ENCODE peak calls at places on chromosome X, in six cellular contexts. One of them, this sample, is unnamed.
A peak's percentile ranks its signal among the peaks of the same experiment; 100 is the strongest.

GRCh38 chrX:357693-358471 is 28.8 kb downstream of the PPP2R3B start:
- DNase-seq in right lobe of liver: no peak
- DNase-seq in adipocyte: no peak
- DNase-seq in mucosa of descending colon: peak; percentile 52
- DNase-seq in gastrocnemius medialis: no peak
- DNase-seq in tibial nerve: no peak
- DNase-seq in this sample: no peak

GRCh38 chrX:18833071-18833731 is 125.8 kb downstream of the PPEF1 start:
- DNase-seq in right lobe of liver: peak; percentile 63
- DNase-seq in adipocyte: no peak
- DNase-seq in mucosa of descending colon: no peak
- DNase-seq in gastrocnemius medialis: peak; percentile 64
- DNase-seq in tibial nerve: peak; percentile 14
- DNase-seq in this sample: no peak

GRCh38 chrX:112786076-112786475 is 54.6 kb downstream of the AMOT start:
- DNase-seq in right lobe of liver: no peak
- DNase-seq in adipocyte: no peak
- DNase-seq in mucosa of descending colon: no peak
- DNase-seq in gastrocnemius medialis: no peak
- DNase-seq in tibial nerve: no peak
- DNase-seq in this sample: no peak

GRCh38 chrX:47620303-47620685 is 637 bp upstream of the SYN1 start:
- DNase-seq in right lobe of liver: no peak
- DNase-seq in adipocyte: no peak
- DNase-seq in mucosa of descending colon: no peak
- DNase-seq in gastrocnemius medialis: no peak
- DNase-seq in tibial nerve: no peak
- DNase-seq in this sample: no peak

GRCh38 chrX:109357714-109358113 is 124.2 kb downstream of the GUCY2F start:
- DNase-seq in right lobe of liver: no peak
- DNase-seq in adipocyte: no peak
- DNase-seq in mucosa of descending colon: no peak
- DNase-seq in gastrocnemius medialis: no peak
- DNase-seq in tibial nerve: no peak
- DNase-seq in this sample: no peak

GRCh38 chrX:110420771-110421498 is 62.3 kb downstream of the RTL9 start:
- DNase-seq in right lobe of liver: no peak
- DNase-seq in adipocyte: no peak
- DNase-seq in mucosa of descending colon: no peak
- DNase-seq in gastrocnemius medialis: no peak
- DNase-seq in tibial nerve: no peak
- DNase-seq in this sample: no peak

GRCh38 chrX:56796641-56797395 is 67.8 kb downstream of the NBDY start:
- DNase-seq in right lobe of liver: peak; percentile 1
- DNase-seq in adipocyte: no peak
- DNase-seq in mucosa of descending colon: no peak
- DNase-seq in gastrocnemius medialis: no peak
- DNase-seq in tibial nerve: no peak
- DNase-seq in this sample: no peak

GRCh38 chrX:103017542-103017941 is 46.4 kb downstream of the BEX1 start:
- DNase-seq in right lobe of liver: no peak
- DNase-seq in adipocyte: peak; percentile 27
- DNase-seq in mucosa of descending colon: no peak
- DNase-seq in gastrocnemius medialis: no peak
- DNase-seq in tibial nerve: no peak
- DNase-seq in this sample: no peak

GRCh38 chrX:107676559-107677378 is 48.5 kb downstream of the PRPS1 start:
- DNase-seq in right lobe of liver: peak; percentile 71
- DNase-seq in adipocyte: peak; percentile 94
- DNase-seq in mucosa of descending colon: peak; percentile 89
- DNase-seq in gastrocnemius medialis: peak; percentile 87
- DNase-seq in tibial nerve: peak; percentile 74
- DNase-seq in this sample: peak; percentile 32

GRCh38 chrX:1576201-1577101 is 15.0 kb upstream of the AKAP17A start:
- DNase-seq in right lobe of liver: no peak
- DNase-seq in adipocyte: no peak
- DNase-seq in mucosa of descending colon: no peak
- DNase-seq in gastrocnemius medialis: no peak
- DNase-seq in tibial nerve: no peak
- DNase-seq in this sample: no peak

GRCh38 chrX:114626323-114626722 is 42.4 kb downstream of the HTR2C start:
- DNase-seq in right lobe of liver: no peak
- DNase-seq in adipocyte: peak; percentile 37
- DNase-seq in mucosa of descending colon: no peak
- DNase-seq in gastrocnemius medialis: no peak
- DNase-seq in tibial nerve: no peak
- DNase-seq in this sample: no peak

GRCh38 chrX:136954930-136955329 is 74.4 kb upstream of the RBMX start:
- DNase-seq in right lobe of liver: no peak
- DNase-seq in adipocyte: peak; percentile 69
- DNase-seq in mucosa of descending colon: no peak
- DNase-seq in gastrocnemius medialis: no peak
- DNase-seq in tibial nerve: no peak
- DNase-seq in this sample: no peak

GRCh38 chrX:136953867-136954787 is 73.6 kb upstream of the RBMX start:
- DNase-seq in right lobe of liver: peak; percentile 70
- DNase-seq in adipocyte: peak; percentile 80
- DNase-seq in mucosa of descending colon: no peak
- DNase-seq in gastrocnemius medialis: no peak
- DNase-seq in tibial nerve: peak; percentile 17
- DNase-seq in this sample: peak; percentile 7

DNA sequence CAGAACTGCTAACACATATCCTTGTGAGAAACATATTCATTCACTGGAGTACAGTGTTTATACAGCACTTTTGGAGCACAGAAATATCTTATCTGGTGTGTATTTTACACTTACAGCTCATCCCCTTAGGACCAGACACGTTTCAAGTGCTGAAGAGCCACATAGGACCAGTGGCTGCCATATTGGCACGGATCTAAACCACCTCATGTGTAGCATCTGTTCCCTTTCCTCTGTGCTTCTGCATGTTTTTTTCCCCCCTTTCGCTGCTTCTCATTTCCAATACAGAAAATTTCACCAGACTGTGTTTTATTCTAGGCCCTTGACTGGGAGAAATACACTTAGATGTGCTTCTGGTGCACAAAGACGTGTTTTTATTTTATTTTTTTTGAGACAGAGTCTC is 69.7 kb upstream of the RBMX start:
- DNase-seq in right lobe of liver: no peak
- DNase-seq in adipocyte: no peak
- DNase-seq in mucosa of descending colon: no peak
- DNase-seq in gastrocnemius medialis: no peak
- DNase-seq in tibial nerve: no peak
- DNase-seq in this sample: no peak
- H3K9me3 ChIP-seq in right lobe of liver: no peaks in the 10 kb centered on the region
- H3K9me3 ChIP-seq in adipocyte: no peaks in the 10 kb centered on the region
- H3K9me3 ChIP-seq in mucosa of descending colon: no peaks in the 10 kb centered on the region
- H3K9me3 ChIP-seq in gastrocnemius medialis: no peaks in the 10 kb centered on the region
- H3K9me3 ChIP-seq in tibial nerve: no peaks in the 10 kb centered on the region
- H3K9me3 ChIP-seq in this sample: no peaks in the 10 kb centered on the region

GRCh38 chrX:111680988-111681779 is at the start of gene ALG13:
- DNase-seq in right lobe of liver: peak; percentile 91
- DNase-seq in adipocyte: peak; percentile 93
- DNase-seq in mucosa of descending colon: peak; percentile 93
- DNase-seq in gastrocnemius medialis: peak; percentile 61
- DNase-seq in tibial nerve: peak; percentile 68
- DNase-seq in this sample: peak; percentile 82
- H3K9me3 ChIP-seq in right lobe of liver: no peaks in the 10 kb centered on the region
- H3K9me3 ChIP-seq in adipocyte: no peaks in the 10 kb centered on the region
- H3K9me3 ChIP-seq in mucosa of descending colon: no peaks in the 10 kb centered on the region
- H3K9me3 ChIP-seq in gastrocnemius medialis: no peaks in the 10 kb centered on the region
- H3K9me3 ChIP-seq in tibial nerve: no peaks in the 10 kb centered on the region
- H3K9me3 ChIP-seq in this sample: no peaks in the 10 kb centered on the region

GRCh38 chrX:152299787-152300186 is 151.3 kb downstream of the GABRA3 start:
- DNase-seq in right lobe of liver: no peak
- DNase-seq in adipocyte: no peak
- DNase-seq in mucosa of descending colon: no peak
- DNase-seq in gastrocnemius medialis: no peak
- DNase-seq in tibial nerve: no peak
- DNase-seq in this sample: no peak
- H3K9me3 ChIP-seq in right lobe of liver: no peaks in the 10 kb centered on the region
- H3K9me3 ChIP-seq in adipocyte: no peaks in the 10 kb centered on the region
- H3K9me3 ChIP-seq in mucosa of descending colon: no peaks in the 10 kb centered on the region
- H3K9me3 ChIP-seq in gastrocnemius medialis: no peaks in the 10 kb centered on the region
- H3K9me3 ChIP-seq in tibial nerve: no peaks in the 10 kb centered on the region
- H3K9me3 ChIP-seq in this sample: no peaks in the 10 kb centered on the region

GRCh38 chrX:42976729-42977366 is 198.9 kb upstream of the PPP1R2C start:
- DNase-seq in right lobe of liver: no peak
- DNase-seq in adipocyte: no peak
- DNase-seq in mucosa of descending colon: no peak
- DNase-seq in gastrocnemius medialis: no peak
- DNase-seq in tibial nerve: no peak
- DNase-seq in this sample: no peak
- H3K9me3 ChIP-seq in right lobe of liver: no peaks in the 10 kb centered on the region
- H3K9me3 ChIP-seq in adipocyte: peaks cover 9% of the 10 kb centered on the region
- H3K9me3 ChIP-seq in mucosa of descending colon: no peaks in the 10 kb centered on the region
- H3K9me3 ChIP-seq in gastrocnemius medialis: no peaks in the 10 kb centered on the region
- H3K9me3 ChIP-seq in tibial nerve: no peaks in the 10 kb centered on the region
- H3K9me3 ChIP-seq in this sample: no peaks in the 10 kb centered on the region

GRCh38 chrX:10115082-10115481 is 41.7 kb upstream of the CLCN4 start:
- DNase-seq in right lobe of liver: no peak
- DNase-seq in adipocyte: no peak
- DNase-seq in mucosa of descending colon: no peak
- DNase-seq in gastrocnemius medialis: no peak
- DNase-seq in tibial nerve: no peak
- DNase-seq in this sample: no peak

GRCh38 chrX:10119399-10119990 is 37.3 kb upstream of the CLCN4 start:
- DNase-seq in right lobe of liver: no peak
- DNase-seq in adipocyte: peak; percentile 87
- DNase-seq in mucosa of descending colon: no peak
- DNase-seq in gastrocnemius medialis: peak; percentile 55
- DNase-seq in tibial nerve: peak; percentile 37
- DNase-seq in this sample: peak; percentile 62

GRCh38 chrX:10117301-10117700 is 39.5 kb upstream of the CLCN4 start:
- DNase-seq in right lobe of liver: no peak
- DNase-seq in adipocyte: no peak
- DNase-seq in mucosa of descending colon: no peak
- DNase-seq in gastrocnemius medialis: no peak
- DNase-seq in tibial nerve: no peak
- DNase-seq in this sample: no peak

GRCh38 chrX:10118530-10118929 is 38.2 kb upstream of the CLCN4 start:
- DNase-seq in right lobe of liver: no peak
- DNase-seq in adipocyte: no peak
- DNase-seq in mucosa of descending colon: no peak
- DNase-seq in gastrocnemius medialis: no peak
- DNase-seq in tibial nerve: no peak
- DNase-seq in this sample: no peak

DNA sequence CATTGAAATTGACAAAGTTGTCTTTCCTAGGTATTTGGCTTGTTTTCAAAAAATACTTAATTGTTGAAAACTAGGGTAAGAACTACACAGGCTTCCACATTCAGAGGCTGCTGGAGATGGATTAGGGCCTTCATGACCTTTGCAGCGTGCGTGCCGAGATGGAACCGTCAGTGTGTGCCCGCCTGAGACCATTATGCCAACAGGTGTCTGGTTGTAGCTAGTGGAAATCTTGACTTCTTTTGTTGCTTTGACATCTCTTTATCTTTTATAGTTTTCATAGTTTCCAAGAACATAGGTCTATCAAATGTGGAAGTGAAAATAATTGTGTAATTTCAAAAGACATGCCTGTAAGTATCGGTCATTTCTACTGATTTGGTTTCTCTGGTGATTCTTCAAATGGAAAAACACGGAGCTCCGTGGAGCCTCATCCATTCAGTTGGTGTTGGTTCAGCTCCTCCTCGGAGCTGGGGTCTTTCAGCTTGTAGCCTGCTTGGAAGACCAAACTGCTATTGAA is 38.9 kb upstream of the CLCN4 start:
- DNase-seq in right lobe of liver: no peak
- DNase-seq in adipocyte: no peak
- DNase-seq in mucosa of descending colon: no peak
- DNase-seq in gastrocnemius medialis: no peak
- DNase-seq in tibial nerve: no peak
- DNase-seq in this sample: no peak
- H3K9me3 ChIP-seq in right lobe of liver: no peaks in the 10 kb centered on the region
- H3K9me3 ChIP-seq in adipocyte: no peaks in the 10 kb centered on the region
- H3K9me3 ChIP-seq in mucosa of descending colon: no peaks in the 10 kb centered on the region
- H3K9me3 ChIP-seq in gastrocnemius medialis: no peaks in the 10 kb centered on the region
- H3K9me3 ChIP-seq in tibial nerve: no peaks in the 10 kb centered on the region
- H3K9me3 ChIP-seq in this sample: no peaks in the 10 kb centered on the region

DNA sequence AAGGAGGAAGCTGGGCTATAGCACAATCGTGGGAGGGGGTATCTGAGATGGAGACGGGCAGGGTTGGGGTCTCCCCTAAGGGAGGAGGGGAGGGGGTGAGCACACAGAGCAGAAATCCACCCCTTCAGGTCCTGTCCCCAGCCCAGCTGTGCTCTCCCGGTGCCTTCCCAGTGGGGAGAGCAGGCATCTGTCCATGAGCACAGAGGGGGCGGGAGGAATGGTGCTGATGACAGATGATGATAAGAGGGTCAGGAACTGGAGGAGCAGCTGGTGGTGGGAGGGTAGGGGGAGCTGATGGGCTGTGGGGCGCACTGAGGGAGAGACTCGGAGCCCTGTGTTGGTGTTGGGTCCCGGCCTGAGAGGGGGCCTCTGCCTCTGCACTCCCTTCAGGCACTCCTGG is 8.6 kb downstream of the ATP2B3 start:
- DNase-seq in right lobe of liver: no peak
- DNase-seq in adipocyte: no peak
- DNase-seq in mucosa of descending colon: no peak
- DNase-seq in gastrocnemius medialis: no peak
- DNase-seq in tibial nerve: no peak
- DNase-seq in this sample: no peak
- H3K9me3 ChIP-seq in right lobe of liver: no peaks in the 10 kb centered on the region
- H3K9me3 ChIP-seq in adipocyte: no peaks in the 10 kb centered on the region
- H3K9me3 ChIP-seq in mucosa of descending colon: no peaks in the 10 kb centered on the region
- H3K9me3 ChIP-seq in gastrocnemius medialis: no peaks in the 10 kb centered on the region
- H3K9me3 ChIP-seq in tibial nerve: no peaks in the 10 kb centered on the region
- H3K9me3 ChIP-seq in this sample: no peaks in the 10 kb centered on the region

DNA sequence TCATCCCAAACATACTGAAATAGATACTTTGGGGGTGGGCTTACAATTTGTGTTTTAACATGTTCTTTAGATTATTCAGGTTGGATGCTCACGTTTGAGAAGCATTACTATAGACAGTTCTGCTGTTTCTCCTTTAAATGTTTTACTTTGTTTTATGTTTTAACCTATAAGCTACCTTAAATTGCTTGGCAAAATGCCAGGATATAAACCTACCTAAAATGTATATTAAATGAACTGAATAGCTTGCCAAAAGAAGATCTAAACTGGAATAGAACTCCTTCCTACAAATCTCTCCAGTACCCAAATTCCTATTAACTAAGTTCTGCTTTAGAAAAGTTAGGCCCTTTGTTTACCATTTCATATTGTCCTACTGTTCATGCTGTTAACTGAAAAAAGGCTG is 124.4 kb downstream of the TBX22 start:
- DNase-seq in right lobe of liver: no peak
- DNase-seq in adipocyte: no peak
- DNase-seq in mucosa of descending colon: no peak
- DNase-seq in gastrocnemius medialis: no peak
- DNase-seq in tibial nerve: no peak
- DNase-seq in this sample: no peak
- H3K9me3 ChIP-seq in right lobe of liver: no peaks in the 10 kb centered on the region
- H3K9me3 ChIP-seq in adipocyte: no peaks in the 10 kb centered on the region
- H3K9me3 ChIP-seq in mucosa of descending colon: no peaks in the 10 kb centered on the region
- H3K9me3 ChIP-seq in gastrocnemius medialis: no peaks in the 10 kb centered on the region
- H3K9me3 ChIP-seq in tibial nerve: no peaks in the 10 kb centered on the region
- H3K9me3 ChIP-seq in this sample: no peaks in the 10 kb centered on the region

DNA sequence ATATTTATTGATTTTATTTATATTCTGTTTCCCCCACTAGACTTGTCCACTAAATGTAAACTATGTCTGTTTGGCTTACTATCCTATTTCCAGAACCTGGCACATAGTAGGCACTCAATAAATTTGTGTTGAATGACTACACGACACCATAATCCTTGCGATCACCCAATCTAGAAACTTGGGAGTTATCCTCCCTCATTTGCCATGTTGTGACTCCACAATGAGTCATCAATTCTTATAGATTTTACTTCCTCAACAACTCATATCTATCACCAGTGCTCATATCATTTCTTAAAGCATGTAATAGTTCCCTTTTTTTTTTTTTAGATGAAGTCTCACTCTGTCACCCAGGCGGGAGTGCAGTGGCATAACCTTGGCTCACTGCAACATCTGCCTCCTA is 39.9 kb upstream of the VAMP7 start:
- DNase-seq in right lobe of liver: no peak
- DNase-seq in adipocyte: no peak
- DNase-seq in mucosa of descending colon: no peak
- DNase-seq in gastrocnemius medialis: no peak
- DNase-seq in tibial nerve: no peak
- DNase-seq in this sample: no peak
- H3K9me3 ChIP-seq in right lobe of liver: no peaks in the 10 kb centered on the region
- H3K9me3 ChIP-seq in adipocyte: no peaks in the 10 kb centered on the region
- H3K9me3 ChIP-seq in mucosa of descending colon: peaks cover 6% of the 10 kb centered on the region
- H3K9me3 ChIP-seq in gastrocnemius medialis: no peaks in the 10 kb centered on the region
- H3K9me3 ChIP-seq in tibial nerve: no peaks in the 10 kb centered on the region
- H3K9me3 ChIP-seq in this sample: no peaks in the 10 kb centered on the region

This sample was measured in effector memory CD4-positive, alpha-beta T cell.